ENCODE peak calls at places on chromosomes 5 and 9, in ten cellular contexts. U, E, T, L, M, I, R, P, Z and W are unnamed samples.
A peak's percentile ranks its signal among the peaks of the same experiment; 100 is the strongest.

GRCh38 chr9:134778156-134778555 is 102.5 kb upstream of the FCN2 start:
- DNase-seq in U (no peak), M (no peak), R (no peak), T (no peak), E (no peak), L (no peak), Z (no peak), I (no peak), P (no peak), W (peak; percentile 22)

GRCh38 chr9:10697044-10697443 is 84.2 kb upstream of the PTPRD start:
- DNase-seq in U (no peak), M (no peak), R (no peak), E (no peak), I (no peak), T (no peak), P (no peak), Z (no peak), L (no peak), W (no peak)

GRCh38 chr9:124894741-124895170 is 32.8 kb downstream of the ARPC5L start:
- DNase-seq in E (no peak), L (no peak), T (peak; percentile 56), I (no peak), P (peak; percentile 61), U (no peak), Z (peak; percentile 24), M (peak; percentile 8), R (no peak), W (peak; percentile 71)

GRCh38 chr9:136629879-136630661 is 32.6 kb upstream of the EGFL7 start:
- DNase-seq in P (peak; percentile 41), L (peak; percentile 54), I (no peak), Z (peak; percentile 29), E (no peak), M (peak; percentile 34), T (peak; percentile 50), R (no peak), U (peak; percentile 68), W (peak; percentile 55)

GRCh38 chr5:82730862-82731261 is 346.3 kb downstream of the TMEM167A start:
- DNase-seq in I (no peak), M (no peak), T (no peak), U (no peak), L (no peak), E (no peak), Z (no peak), P (no peak), R (no peak), W (no peak)

GRCh38 chr5:78908173-78908901 is 76.8 kb downstream of the ARSB start:
- DNase-seq in Z (no peak), M (peak; percentile 19), R (peak; percentile 66), U (peak; percentile 67), T (peak; percentile 81), E (no peak), I (peak; percentile 44), P (peak; percentile 86), L (peak; percentile 68), W (no peak)

GRCh38 chr5:87076931-87077330 is 190.8 kb upstream of the RASA1 start:
- DNase-seq in E (no peak), I (no peak), U (no peak), P (peak; percentile 44), M (no peak), T (no peak), Z (peak; percentile 49), L (no peak), R (peak; percentile 6), W (no peak)

GRCh38 chr9:33913541-33913940 is 96.6 kb downstream of the UBE2R2 start:
- DNase-seq in Z (no peak), I (no peak), M (no peak), U (no peak), P (no peak), L (no peak), T (no peak), E (no peak), R (no peak), W (no peak)

GRCh38 chr5:166342330-166342891 is 1949.0 kb upstream of the WWC1 start:
- DNase-seq in U (no peak), Z (no peak), T (peak; percentile 79), P (no peak), M (no peak), L (no peak), R (no peak), E (no peak), I (no peak), W (no peak)

GRCh38 chr9:97046228-97046627 is 7.3 kb upstream of the CTSV start:
- DNase-seq in L (no peak), R (no peak), I (no peak), E (no peak), Z (peak; percentile 99), U (no peak), T (no peak), P (no peak), M (no peak), W (no peak)

GRCh38 chr9:7944521-7945022 is 145.0 kb upstream of the DMAC1 start:
- DNase-seq in P (no peak), R (no peak), I (no peak), U (no peak), L (no peak), M (no peak), T (no peak), E (no peak), Z (no peak), W (no peak)

GRCh38 chr9:77785341-77785740 is 137.2 kb upstream of the GNA14 start:
- DNase-seq in I (no peak), E (no peak), Z (no peak), L (no peak), U (no peak), M (no peak), P (no peak), R (no peak), T (no peak), W (no peak)

GRCh38 chr9:78325343-78325742 is 28.4 kb downstream of the PSAT1 start:
- DNase-seq in M (no peak), Z (no peak), U (no peak), L (no peak), R (no peak), E (no peak), I (no peak), P (peak; percentile 42), T (peak; percentile 81), W (no peak)

DNA sequence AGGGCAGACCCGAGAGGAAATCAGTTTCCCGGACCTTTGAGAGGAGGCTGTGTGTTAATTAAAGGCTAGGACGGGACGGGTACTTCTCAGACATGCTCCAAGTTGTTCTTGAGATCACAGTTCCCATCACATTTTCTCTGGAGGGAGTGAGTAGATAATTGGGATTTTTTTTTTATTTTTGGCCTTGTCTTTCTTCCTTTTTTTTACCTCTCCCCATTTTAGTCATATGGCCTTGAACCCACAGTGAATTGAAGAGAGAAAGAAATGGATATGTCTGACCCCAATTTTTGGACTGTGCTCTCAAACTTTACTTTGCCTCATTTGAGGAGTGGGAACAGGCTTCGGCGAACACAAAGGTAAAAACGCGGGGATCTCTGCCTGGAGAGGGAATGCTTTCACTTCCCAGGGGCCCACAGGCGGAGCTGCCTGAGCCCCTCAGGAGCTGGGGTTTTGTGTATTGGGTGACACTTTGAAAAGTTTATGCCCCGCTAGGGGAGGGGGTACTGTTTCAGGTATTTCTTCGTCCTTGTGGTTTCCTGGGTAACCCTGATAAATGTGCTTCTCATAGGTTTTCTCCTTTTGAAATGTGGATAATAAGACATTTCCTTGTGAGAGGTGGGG is 191.8 kb downstream of the CD180 start:
- DNase-seq in U (no peak), E (no peak), T (no peak), M (no peak), L (no peak), Z (no peak), R (no peak), P (no peak), I (no peak), W (no peak)
- H3K4me3 ChIP-seq in U (peak overlapping the region; percentile 54), E (peak overlapping the region; percentile 46), T (peak overlapping the region; percentile 66), M (peak overlapping the region; percentile 68), L (peak overlapping the region; percentile 77), Z (peak overlapping the region; percentile 93), R (peak overlapping the region; percentile 63), P (peak overlapping the region; percentile 35), I (peak overlapping the region; percentile 81), W (peak overlapping the region; percentile 52)

GRCh38 chr5:151696470-151697061 is 9.9 kb upstream of the SPARC start:
- DNase-seq in U (peak; percentile 69), R (peak; percentile 98), Z (peak; percentile 75), T (peak; percentile 100), I (peak; percentile 75), P (peak; percentile 99), E (no peak), M (peak; percentile 58), L (peak; percentile 61), W (no peak)
- H3K4me3 ChIP-seq in U (no peak overlapping the region), R (peak overlapping the region; percentile 36), Z (no peak overlapping the region), T (no peak overlapping the region), I (peak overlapping the region; percentile 35), P (no peak overlapping the region), E (no peak overlapping the region), M (peak overlapping the region; percentile 4), L (peak overlapping the region; percentile 4), W (no peak overlapping the region)

DNA sequence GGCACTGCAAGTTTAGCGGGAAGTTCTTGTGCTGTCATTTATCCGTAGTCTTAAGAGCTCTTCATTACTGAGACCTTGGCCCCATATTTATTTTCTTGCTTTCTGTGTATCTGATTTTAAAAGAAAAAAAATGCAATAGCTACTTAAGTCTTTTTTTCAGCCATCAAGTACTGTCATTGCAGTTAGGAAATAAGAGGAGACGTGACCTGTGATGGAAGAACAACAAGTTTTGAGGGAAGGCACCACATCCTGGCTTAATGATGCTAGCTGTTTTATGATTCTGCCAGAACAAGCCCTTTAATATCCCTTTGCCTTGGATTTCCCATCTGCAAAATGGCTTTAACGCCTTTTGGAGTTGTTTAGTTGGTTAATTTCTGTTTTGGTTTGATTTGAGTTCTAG is 3.8 kb downstream of the RGMB start:
- DNase-seq in P (no peak), U (no peak), Z (no peak), M (no peak), I (no peak), E (no peak), L (no peak), T (no peak), R (no peak), W (no peak)
- H3K4me3 ChIP-seq in P (peak overlapping the region; percentile 25), U (no peak overlapping the region), Z (no peak overlapping the region), M (no peak overlapping the region), I (no peak overlapping the region), E (no peak overlapping the region), L (no peak overlapping the region), T (no peak overlapping the region), R (peak overlapping the region; percentile 39), W (no peak overlapping the region)

GRCh38 chr5:93573627-93573974 is 7.4 kb downstream of the NR2F1-AS1 start:
- DNase-seq in L (no peak), U (no peak), T (no peak), Z (no peak), E (no peak), P (no peak), I (no peak), R (no peak), M (no peak), W (no peak)

GRCh38 chr5:93574939-93575241 is 6.1 kb downstream of the NR2F1-AS1 start:
- DNase-seq in M (no peak), I (no peak), T (no peak), L (no peak), U (no peak), Z (no peak), E (no peak), P (no peak), R (no peak), W (no peak)

GRCh38 chr5:93572773-93573626 is 8.0 kb downstream of the NR2F1-AS1 start:
- DNase-seq in M (no peak), T (no peak), Z (peak; percentile 29), L (no peak), R (no peak), U (no peak), I (no peak), P (peak; percentile 64), E (no peak), W (no peak)

GRCh38 chr5:93575466-93575865 is 5.6 kb downstream of the NR2F1-AS1 start:
- DNase-seq in P (no peak), R (no peak), T (no peak), U (no peak), Z (no peak), E (no peak), L (no peak), M (no peak), I (no peak), W (no peak)

GRCh38 chr5:93574041-93574938 is 6.7 kb downstream of the NR2F1-AS1 start:
- DNase-seq in Z (no peak), T (peak; percentile 63), P (no peak), M (no peak), L (no peak), I (no peak), R (no peak), E (no peak), U (no peak), W (no peak)
- H3K4me3 ChIP-seq in Z (no peak overlapping the region), T (peak overlapping the region; percentile 13), P (peak overlapping the region; percentile 40), M (peak overlapping the region; percentile 31), L (no peak overlapping the region), I (no peak overlapping the region), R (no peak overlapping the region), E (no peak overlapping the region), U (no peak overlapping the region), W (no peak overlapping the region)